ENCODE peak calls at places on chromosomes 16 and 17, in six cellular contexts. A, L, W, G, V and P are unnamed samples.

GRCh38 chr17:61419496-61420046 is 19.9 kb downstream of the TBX2 start:
- DNase-seq in G (no peak), V (no peak), W (no peak), L (no peak), A (no peak), P (no peak)

GRCh38 chr17:34728771-34729310 is 149.5 kb downstream of the TMEM132E start:
- DNase-seq in L (no peak), V (no peak), W (no peak), A (no peak), G (no peak), P (no peak)

GRCh38 chr17:10357768-10358167 is 15.0 kb downstream of the MYH13 start:
- DNase-seq in L (peak), A (no peak), W (no peak), V (no peak), G (no peak), P (no peak)

GRCh38 chr16:46948548-46949166 is 24.8 kb downstream of the DNAJA2 start:
- DNase-seq in W (no peak), G (no peak), A (no peak), L (no peak), V (no peak), P (no peak)

GRCh38 chr17:29089601-29090044 is 46.7 kb downstream of the PIPOX start:
- DNase-seq in V (no peak), A (peak), L (no peak), G (no peak), W (no peak), P (no peak)

GRCh38 chr17:81417049-81417878 is 22.0 kb downstream of the BAHCC1 start:
- DNase-seq in W (no peak), L (no peak), A (no peak), V (no peak), G (peak), P (no peak)

GRCh38 chr17:79678091-79678731 is 52.5 kb upstream of the ENPP7 start:
- DNase-seq in G (no peak), W (no peak), A (no peak), L (no peak), V (no peak), P (no peak)

GRCh38 chr17:47119746-47120520 is 69.2 kb downstream of the CDC27 start:
- DNase-seq in V (no peak), A (no peak), L (no peak), W (no peak), G (peak), P (peak)

GRCh38 chr17:7711356-7711755 is 6.2 kb upstream of the DNAH2 start:
- DNase-seq in V (no peak), A (no peak), L (no peak), W (no peak), G (no peak), P (no peak)

GRCh38 chr17:81067331-81067730 is 32.4 kb downstream of the BAIAP2 start:
- DNase-seq in V (no peak), A (no peak), G (no peak), W (no peak), L (no peak), P (no peak)

GRCh38 chr16:20401066-20401465 is 3.5 kb downstream of the PDILT start:
- DNase-seq in W (no peak), G (no peak), V (no peak), L (no peak), A (no peak), P (no peak)

GRCh38 chr16:87085441-87085840 is 231.8 kb downstream of the C16orf95 start:
- DNase-seq in W (no peak), A (no peak), V (no peak), G (no peak), L (no peak), P (no peak)

GRCh38 chr17:73342057-73342522 is 30.3 kb upstream of the CDC42EP4 start:
- DNase-seq in L (no peak), W (no peak), A (peak), V (no peak), G (peak), P (peak)

GRCh38 chr16:53745753-53746258 is 41.9 kb downstream of the FTO start:
- DNase-seq in L (no peak), W (no peak), V (no peak), A (no peak), G (peak), P (peak)

GRCh38 chr17:82410014-82410716 is 8.0 kb upstream of the HEXD start:
- DNase-seq in V (no peak), W (no peak), L (no peak), G (no peak), A (no peak), P (no peak)